ENCODE peak calls at places on chromosomes 13 and 19, in six cellular contexts. One of them, this sample, is unnamed.

GRCh38 chr19:10420444-10421239 is at the start of gene PDE4A:
- DNase-seq in psoas muscle: peak; percentile 60
- DNase-seq in Peyer's patch: no peak
- DNase-seq in AG04450: no peak
- DNase-seq in prostate gland: no peak
- DNase-seq in thoracic aorta: no peak
- DNase-seq in this sample: no peak

GRCh38 chr13:99196466-99197256 is 4.0 kb upstream of the UBAC2 start:
- DNase-seq in thoracic aorta: no peak
- DNase-seq in psoas muscle: no peak
- DNase-seq in AG04450: no peak
- DNase-seq in prostate gland: no peak
- DNase-seq in Peyer's patch: no peak
- DNase-seq in this sample: no peak

GRCh38 chr13:77139311-77139710 is 112.4 kb upstream of the FBXL3 start:
- DNase-seq in Peyer's patch: no peak
- DNase-seq in thoracic aorta: no peak
- DNase-seq in psoas muscle: no peak
- DNase-seq in AG04450: no peak
- DNase-seq in prostate gland: no peak
- DNase-seq in this sample: no peak

GRCh38 chr13:50128406-50129048 is 113.3 kb downstream of the KCNRG start:
- DNase-seq in Peyer's patch: no peak
- DNase-seq in psoas muscle: no peak
- DNase-seq in prostate gland: no peak
- DNase-seq in thoracic aorta: no peak
- DNase-seq in AG04450: no peak
- DNase-seq in this sample: no peak

GRCh38 chr13:27130223-27131015 is 41.2 kb downstream of the USP12 start:
- DNase-seq in prostate gland: no peak
- DNase-seq in thoracic aorta: no peak
- DNase-seq in AG04450: no peak
- DNase-seq in psoas muscle: no peak
- DNase-seq in Peyer's patch: no peak
- DNase-seq in this sample: no peak

GRCh38 chr13:75180805-75181455 is 301.0 kb downstream of the TBC1D4 start:
- DNase-seq in thoracic aorta: no peak
- DNase-seq in prostate gland: no peak
- DNase-seq in AG04450: no peak
- DNase-seq in Peyer's patch: no peak
- DNase-seq in psoas muscle: no peak
- DNase-seq in this sample: no peak

GRCh38 chr13:111337741-111338140 is 17.3 kb downstream of the TEX29 start:
- DNase-seq in Peyer's patch: no peak
- DNase-seq in AG04450: no peak
- DNase-seq in thoracic aorta: no peak
- DNase-seq in prostate gland: peak; percentile 1
- DNase-seq in psoas muscle: no peak
- DNase-seq in this sample: no peak

GRCh38 chr13:102697264-102697663 is 2.4 kb upstream of the METTL21C start:
- DNase-seq in AG04450: no peak
- DNase-seq in prostate gland: no peak
- DNase-seq in thoracic aorta: no peak
- DNase-seq in Peyer's patch: no peak
- DNase-seq in psoas muscle: no peak
- DNase-seq in this sample: no peak

GRCh38 chr13:111110054-111110453 is 5.1 kb upstream of the ARHGEF7 start:
- DNase-seq in psoas muscle: no peak
- DNase-seq in AG04450: no peak
- DNase-seq in Peyer's patch: no peak
- DNase-seq in thoracic aorta: no peak
- DNase-seq in prostate gland: no peak
- DNase-seq in this sample: no peak

GRCh38 chr19:11381535-11382369 is 2.4 kb downstream of the EPOR start:
- DNase-seq in AG04450: no peak
- DNase-seq in thoracic aorta: no peak
- DNase-seq in psoas muscle: peak; percentile 85
- DNase-seq in Peyer's patch: peak; percentile 66
- DNase-seq in prostate gland: no peak
- DNase-seq in this sample: peak; percentile 64

GRCh38 chr19:3586124-3586626 is 897 bp downstream of the GIPC3 start:
- DNase-seq in AG04450: no peak
- DNase-seq in psoas muscle: no peak
- DNase-seq in Peyer's patch: no peak
- DNase-seq in prostate gland: no peak
- DNase-seq in thoracic aorta: no peak
- DNase-seq in this sample: no peak

GRCh38 chr19:34712606-34713261 is 21.3 kb upstream of the ZNF181 start:
- DNase-seq in AG04450: peak; percentile 66
- DNase-seq in thoracic aorta: no peak
- DNase-seq in Peyer's patch: peak; percentile 35
- DNase-seq in prostate gland: peak; percentile 77
- DNase-seq in psoas muscle: no peak
- DNase-seq in this sample: peak; percentile 76

GRCh38 chr13:43316997-43317396 is 293.6 kb downstream of the DNAJC15 start:
- DNase-seq in prostate gland: peak; percentile 24
- DNase-seq in psoas muscle: peak; percentile 72
- DNase-seq in Peyer's patch: no peak
- DNase-seq in AG04450: no peak
- DNase-seq in thoracic aorta: no peak
- DNase-seq in this sample: no peak
- H3K4me3 ChIP-seq in prostate gland: no peak overlapping the region
- H3K4me3 ChIP-seq in psoas muscle: no peak overlapping the region
- H3K4me3 ChIP-seq in Peyer's patch: no peak overlapping the region
- H3K4me3 ChIP-seq in AG04450: peak overlapping the region; percentile 14
- H3K4me3 ChIP-seq in thoracic aorta: peak overlapping the region; percentile 45
- H3K4me3 ChIP-seq in this sample: no peak overlapping the region

GRCh38 chr13:21917046-21918010 is 246.5 kb downstream of the FGF9 start:
- DNase-seq in AG04450: no peak
- DNase-seq in Peyer's patch: no peak
- DNase-seq in thoracic aorta: no peak
- DNase-seq in psoas muscle: no peak
- DNase-seq in prostate gland: no peak
- DNase-seq in this sample: no peak

GRCh38 chr13:21911916-21912315 is 241.0 kb downstream of the FGF9 start:
- DNase-seq in psoas muscle: no peak
- DNase-seq in thoracic aorta: no peak
- DNase-seq in Peyer's patch: no peak
- DNase-seq in prostate gland: no peak
- DNase-seq in AG04450: no peak
- DNase-seq in this sample: no peak

GRCh38 chr13:21909331-21909730 is 238.5 kb downstream of the FGF9 start:
- DNase-seq in psoas muscle: no peak
- DNase-seq in AG04450: no peak
- DNase-seq in prostate gland: no peak
- DNase-seq in Peyer's patch: no peak
- DNase-seq in thoracic aorta: no peak
- DNase-seq in this sample: no peak

DNA sequence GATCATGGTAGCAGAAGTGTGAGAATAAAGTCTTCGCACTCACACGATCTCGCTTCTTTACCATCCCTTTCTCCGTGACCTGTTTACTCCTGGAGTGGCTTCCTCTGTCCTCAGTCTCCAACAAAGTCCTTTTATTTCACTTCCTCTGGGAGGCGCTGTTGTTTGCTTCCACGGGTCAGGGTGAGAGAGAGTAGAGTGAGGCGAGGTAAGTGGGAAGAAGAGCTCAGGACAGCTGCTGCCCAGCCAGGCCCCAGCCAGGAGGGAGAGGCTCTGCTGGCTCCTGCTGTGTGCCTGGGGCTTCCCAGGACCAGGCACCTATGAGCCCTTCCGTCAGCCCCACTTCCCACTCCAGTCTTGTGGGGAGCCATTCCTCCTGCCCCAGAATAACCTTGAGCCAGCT is 242.1 kb downstream of the FGF9 start:
- DNase-seq in thoracic aorta: no peak
- DNase-seq in psoas muscle: no peak
- DNase-seq in prostate gland: no peak
- DNase-seq in AG04450: no peak
- DNase-seq in Peyer's patch: no peak
- DNase-seq in this sample: no peak
- TF ChIP-seq CTCF in thoracic aorta: no peak
- TF ChIP-seq CTCF in psoas muscle: no peak
- TF ChIP-seq CTCF in prostate gland: no peak
- TF ChIP-seq CTCF in AG04450: peak; percentile 20
- TF ChIP-seq CTCF in Peyer's patch: peak; percentile 18
- TF ChIP-seq CTCF in this sample: peak; percentile 17

GRCh38 chr19:19115954-19116353 is 22.3 kb downstream of the TMEM161A start:
- DNase-seq in thoracic aorta: no peak
- DNase-seq in psoas muscle: peak; percentile 78
- DNase-seq in AG04450: no peak
- DNase-seq in prostate gland: no peak
- DNase-seq in Peyer's patch: peak; percentile 29
- DNase-seq in this sample: no peak

GRCh38 chr19:19122902-19123301 is 15.4 kb downstream of the TMEM161A start:
- DNase-seq in prostate gland: no peak
- DNase-seq in thoracic aorta: no peak
- DNase-seq in Peyer's patch: no peak
- DNase-seq in psoas muscle: no peak
- DNase-seq in AG04450: no peak
- DNase-seq in this sample: no peak

GRCh38 chr19:19120308-19121156 is 17.7 kb downstream of the TMEM161A start:
- DNase-seq in psoas muscle: no peak
- DNase-seq in AG04450: peak; percentile 59
- DNase-seq in thoracic aorta: no peak
- DNase-seq in Peyer's patch: no peak
- DNase-seq in prostate gland: no peak
- DNase-seq in this sample: no peak

GRCh38 chr19:19121371-19121770 is 16.9 kb downstream of the TMEM161A start:
- DNase-seq in prostate gland: no peak
- DNase-seq in Peyer's patch: no peak
- DNase-seq in AG04450: no peak
- DNase-seq in psoas muscle: no peak
- DNase-seq in thoracic aorta: no peak
- DNase-seq in this sample: no peak

GRCh38 chr19:19119325-19120237 is 18.7 kb downstream of the TMEM161A start:
- DNase-seq in psoas muscle: no peak
- DNase-seq in Peyer's patch: no peak
- DNase-seq in prostate gland: no peak
- DNase-seq in AG04450: no peak
- DNase-seq in thoracic aorta: no peak
- DNase-seq in this sample: no peak
- H3K4me3 ChIP-seq in psoas muscle: no peak overlapping the region
- H3K4me3 ChIP-seq in Peyer's patch: no peak overlapping the region
- H3K4me3 ChIP-seq in prostate gland: no peak overlapping the region
- H3K4me3 ChIP-seq in AG04450: no peak overlapping the region
- H3K4me3 ChIP-seq in thoracic aorta: no peak overlapping the region
- H3K4me3 ChIP-seq in this sample: no peak overlapping the region

DNA sequence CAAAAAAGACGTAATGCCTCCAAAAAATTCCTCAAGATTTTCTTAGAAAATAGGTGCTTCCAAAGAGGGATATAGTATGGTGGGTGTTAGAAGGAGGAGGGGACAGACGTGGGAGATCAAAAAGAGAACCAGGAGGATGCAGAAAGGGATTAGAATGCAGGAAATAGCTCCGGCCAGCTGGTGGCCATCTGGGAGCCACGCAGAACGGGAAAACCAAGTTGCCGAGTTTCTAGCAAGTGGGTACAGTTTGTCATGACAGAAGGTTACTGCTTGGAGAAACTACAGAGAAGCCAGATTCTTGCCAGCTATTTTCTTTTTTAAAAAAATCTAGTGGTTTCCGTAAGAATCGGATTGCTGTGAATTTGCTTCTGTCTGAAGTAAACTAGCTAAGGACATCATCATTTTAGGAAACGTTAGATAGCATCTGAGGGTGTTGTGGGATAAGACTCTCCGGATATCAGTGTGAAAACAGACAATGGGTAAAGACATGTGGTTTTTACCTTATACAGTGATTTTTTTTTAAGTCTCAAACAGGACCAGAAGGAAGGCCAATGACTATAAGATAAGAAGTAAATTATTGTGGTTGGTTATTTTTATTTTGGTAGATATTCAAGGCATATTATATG is 104.9 kb downstream of the HSPH1 start:
- DNase-seq in psoas muscle: no peak
- DNase-seq in AG04450: no peak
- DNase-seq in thoracic aorta: no peak
- DNase-seq in Peyer's patch: no peak
- DNase-seq in prostate gland: no peak
- DNase-seq in this sample: no peak
- TF ChIP-seq CTCF in psoas muscle: no peak
- TF ChIP-seq CTCF in AG04450: peak; percentile 13
- TF ChIP-seq CTCF in thoracic aorta: no peak
- TF ChIP-seq CTCF in Peyer's patch: no peak
- TF ChIP-seq CTCF in prostate gland: no peak
- TF ChIP-seq CTCF in this sample: no peak

GRCh38 chr19:31352782-31353651 is 3.8 kb upstream of the TSHZ3 start:
- DNase-seq in thoracic aorta: no peak
- DNase-seq in Peyer's patch: no peak
- DNase-seq in prostate gland: no peak
- DNase-seq in psoas muscle: no peak
- DNase-seq in AG04450: no peak
- DNase-seq in this sample: no peak
- H3K4me3 ChIP-seq in thoracic aorta: no peak overlapping the region
- H3K4me3 ChIP-seq in Peyer's patch: no peak overlapping the region
- H3K4me3 ChIP-seq in prostate gland: no peak overlapping the region
- H3K4me3 ChIP-seq in psoas muscle: no peak overlapping the region
- H3K4me3 ChIP-seq in AG04450: peak overlapping the region; percentile 88
- H3K4me3 ChIP-seq in this sample: no peak overlapping the region

GRCh38 chr19:29421186-29421525 is 104.6 kb upstream of the VSTM2B start:
- DNase-seq in Peyer's patch: no peak
- DNase-seq in thoracic aorta: no peak
- DNase-seq in prostate gland: no peak
- DNase-seq in AG04450: no peak
- DNase-seq in psoas muscle: no peak
- DNase-seq in this sample: no peak
- TF ChIP-seq CTCF in Peyer's patch: no peak
- TF ChIP-seq CTCF in thoracic aorta: no peak
- TF ChIP-seq CTCF in prostate gland: no peak
- TF ChIP-seq CTCF in AG04450: no peak
- TF ChIP-seq CTCF in psoas muscle: no peak
- TF ChIP-seq CTCF in this sample: no peak

GRCh38 chr13:39452412-39452811 is 150.6 kb downstream of the LHFPL6 start:
- DNase-seq in prostate gland: no peak
- DNase-seq in thoracic aorta: no peak
- DNase-seq in psoas muscle: no peak
- DNase-seq in Peyer's patch: no peak
- DNase-seq in AG04450: no peak
- DNase-seq in this sample: no peak
- H3K4me3 ChIP-seq in prostate gland: no peak overlapping the region
- H3K4me3 ChIP-seq in thoracic aorta: no peak overlapping the region
- H3K4me3 ChIP-seq in psoas muscle: no peak overlapping the region
- H3K4me3 ChIP-seq in Peyer's patch: no peak overlapping the region
- H3K4me3 ChIP-seq in AG04450: no peak overlapping the region
- H3K4me3 ChIP-seq in this sample: no peak overlapping the region

GRCh38 chr19:38653028-38653571 is 5.7 kb downstream of the ACTN4 start:
- DNase-seq in thoracic aorta: no peak
- DNase-seq in prostate gland: no peak
- DNase-seq in Peyer's patch: no peak
- DNase-seq in psoas muscle: no peak
- DNase-seq in AG04450: no peak
- DNase-seq in this sample: no peak
- TF ChIP-seq CTCF in thoracic aorta: no peak
- TF ChIP-seq CTCF in prostate gland: no peak
- TF ChIP-seq CTCF in Peyer's patch: no peak
- TF ChIP-seq CTCF in psoas muscle: no peak
- TF ChIP-seq CTCF in AG04450: no peak
- TF ChIP-seq CTCF in this sample: no peak